ENCODE peak calls at places on chromosomes 13 and 19, in six cellular contexts. A is H1, R is GM12878, W is K562, G is GM12892, U is HepG2. J is an unnamed sample.

GRCh38 chr13:102610296-102610895 is 13.6 kb downstream of the TPP2 start:
- DNase-seq in U (no peak), G (no peak), W (no peak), R (no peak), A (no peak), J (no peak)

GRCh38 chr19:39623946-39624345 is 21.6 kb downstream of the LGALS13 start:
- DNase-seq in W (no peak), U (no peak), R (no peak), G (no peak), A (peak), J (no peak)

GRCh38 chr19:6531956-6532243 is 1.1 kb downstream of the TNFSF9 start:
- DNase-seq in U (no peak), G (no peak), A (no peak), R (no peak), W (no peak), J (no peak)

GRCh38 chr13:98285852-98286594 is 109.0 kb upstream of the RNF113B start:
- DNase-seq in U (no peak), R (no peak), W (no peak), G (no peak), A (no peak), J (no peak)

GRCh38 chr19:3557461-3558248 is at the start of gene MFSD12:
- DNase-seq in R (peak), G (peak), U (peak), W (peak), A (peak), J (peak)

GRCh38 chr19:1956868-1957492 is 16.0 kb downstream of the CSNK1G2 start:
- DNase-seq in G (no peak), A (peak), U (no peak), W (no peak), R (no peak), J (no peak)

GRCh38 chr19:6717036-6717435 is 3.4 kb downstream of the C3 start:
- DNase-seq in G (no peak), W (peak), U (no peak), A (no peak), R (no peak), J (no peak)

GRCh38 chr13:30487075-30487470 is 21.3 kb upstream of the HMGB1 start:
- DNase-seq in U (no peak), G (no peak), R (no peak), W (no peak), A (no peak), J (no peak)

GRCh38 chr13:27621366-27622101 is at the start of gene POLR1D:
- DNase-seq in W (peak), G (peak), R (peak), A (peak), U (peak), J (peak)

GRCh38 chr13:50167224-50167947 is 152.1 kb downstream of the KCNRG start:
- DNase-seq in R (no peak), W (no peak), A (no peak), G (no peak), U (no peak), J (no peak)

GRCh38 chr19:41226053-41226873 is 7.2 kb downstream of the AXL start:
- DNase-seq in A (peak), U (peak), W (peak), G (no peak), R (no peak), J (no peak)

GRCh38 chr19:4679416-4679815 is 9.3 kb upstream of the MYDGF start:
- DNase-seq in G (no peak), A (no peak), W (peak), U (no peak), R (no peak), J (no peak)

GRCh38 chr19:4686700-4687099 is 16.6 kb upstream of the MYDGF start:
- DNase-seq in W (no peak), R (no peak), U (no peak), A (no peak), G (no peak), J (no peak)

GRCh38 chr19:4684312-4685095 is 14.4 kb upstream of the MYDGF start:
- DNase-seq in W (no peak), U (no peak), G (no peak), R (no peak), A (no peak), J (no peak)

GRCh38 chr19:4678881-4679379 is 8.8 kb upstream of the MYDGF start:
- DNase-seq in U (no peak), W (peak), A (peak), R (no peak), G (no peak), J (no peak)

DNA sequence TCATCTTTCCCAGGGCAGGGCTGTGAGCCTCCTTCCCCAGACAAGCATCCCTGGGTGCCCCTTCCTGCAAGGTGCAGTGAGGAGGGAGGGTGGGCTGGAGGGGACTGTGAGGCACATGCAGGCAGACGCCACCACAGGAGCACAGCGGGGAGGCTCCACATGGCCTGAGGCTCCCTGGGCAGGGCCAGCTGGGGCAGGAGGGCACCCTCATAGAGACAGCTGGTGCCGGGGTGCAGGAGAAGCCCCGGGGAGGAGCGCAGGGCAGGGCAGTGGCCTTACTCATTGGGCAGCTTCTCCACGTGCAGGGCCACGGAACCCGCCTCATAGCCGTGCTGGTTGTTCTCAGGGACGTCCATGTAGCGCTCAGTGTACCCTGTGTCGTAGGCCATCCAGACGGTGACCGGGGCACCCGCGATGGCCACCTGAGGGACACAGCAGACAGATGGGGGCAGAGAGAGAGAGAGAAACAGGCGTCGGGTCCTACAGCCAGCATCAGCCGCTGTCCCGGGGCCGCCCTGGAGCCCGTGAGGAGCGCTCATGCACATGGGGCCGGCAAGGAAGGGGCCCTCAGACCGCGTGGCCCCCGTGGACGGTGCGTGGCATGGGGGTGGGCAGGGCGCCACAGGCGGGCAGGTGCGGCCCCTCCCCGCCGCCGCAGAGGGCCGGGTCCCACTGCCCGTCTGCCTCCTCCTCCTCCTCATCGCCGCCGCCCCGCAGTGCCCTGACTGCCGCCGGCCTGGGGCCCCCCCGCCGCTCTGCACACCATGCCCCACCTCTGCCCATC is 12.5 kb upstream of the MYDGF start:
- DNase-seq in W (no peak), U (no peak), A (no peak), G (no peak), R (no peak), J (no peak)
- TF ChIP-seq TAF1 in W (no peak), U (no peak), A (no peak), G (no peak), R (no peak), J (no peak)

GRCh38 chr19:51541458-51542357 is 10.2 kb upstream of the SIGLEC6 start:
- DNase-seq in G (no peak), A (no peak), U (no peak), W (peak), R (no peak), J (no peak)
- TF ChIP-seq POLR2AphosphoS5 in G (no peak), A (no peak), U (no peak), W (no peak), R (no peak), J (no peak)

DNA sequence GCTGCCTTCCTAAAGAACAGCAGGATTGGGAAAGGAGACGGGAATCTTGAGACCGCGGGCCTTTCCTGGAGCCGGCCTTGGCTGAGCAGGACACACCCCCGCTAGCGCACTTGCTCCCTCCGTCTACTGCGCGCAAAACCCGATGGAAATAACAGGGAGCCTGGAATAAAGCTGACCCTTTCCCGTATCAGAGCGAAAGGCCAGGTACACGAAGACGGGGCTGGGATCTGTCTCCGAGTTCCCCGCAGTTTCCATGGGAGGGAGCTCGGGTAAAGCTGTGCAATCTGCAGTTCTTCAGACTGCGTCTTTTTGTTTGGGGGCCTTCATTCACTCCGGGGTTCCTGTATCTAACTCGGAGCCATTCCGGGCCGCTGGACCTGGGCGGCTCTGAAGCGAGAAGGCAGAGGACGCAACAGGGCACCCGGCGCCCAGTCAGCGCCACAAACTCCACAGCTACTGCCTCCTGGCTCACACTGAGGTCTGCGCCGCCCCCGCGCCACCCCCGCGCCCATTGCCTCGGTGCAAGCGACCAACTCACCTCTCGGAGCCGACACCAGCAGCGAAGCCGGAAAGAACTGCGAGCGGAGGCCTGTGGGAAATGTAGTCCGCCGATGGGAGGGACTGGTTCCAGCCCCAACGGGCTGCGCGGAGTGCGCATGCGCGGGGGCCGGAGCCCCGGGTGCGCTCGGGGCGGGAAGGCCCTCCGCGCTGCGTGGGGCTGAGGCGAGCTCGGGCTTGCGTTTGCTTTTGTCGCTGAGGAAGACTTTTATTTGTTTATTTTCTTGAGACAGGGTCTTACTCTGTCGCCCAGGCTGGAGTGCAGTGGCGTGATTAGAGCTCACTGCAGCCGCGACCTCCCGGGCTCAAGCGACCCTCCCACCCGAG is at the start of gene ZFP14:
- DNase-seq in W (peak), R (peak), A (peak), G (peak), U (peak), J (peak)
- TF ChIP-seq POLR2A in W (peak), R (peak), A (peak), G (no peak), U (peak), J (peak)

GRCh38 chr19:35545855-35546381 is 492 bp downstream of the TMEM147 start:
- DNase-seq in W (peak), A (no peak), G (peak), U (no peak), R (peak), J (peak)

GRCh38 chr19:35544110-35544802 is 1.2 kb upstream of the TMEM147 start:
- DNase-seq in U (no peak), W (no peak), A (no peak), R (no peak), G (no peak), J (no peak)

GRCh38 chr19:35542209-35542608 is 3.2 kb upstream of the TMEM147 start:
- DNase-seq in U (no peak), R (no peak), G (no peak), A (no peak), W (no peak), J (no peak)

GRCh38 chr19:35545001-35545854 is at the start of gene TMEM147:
- DNase-seq in U (peak), G (peak), R (no peak), W (peak), A (peak), J (peak)

DNA sequence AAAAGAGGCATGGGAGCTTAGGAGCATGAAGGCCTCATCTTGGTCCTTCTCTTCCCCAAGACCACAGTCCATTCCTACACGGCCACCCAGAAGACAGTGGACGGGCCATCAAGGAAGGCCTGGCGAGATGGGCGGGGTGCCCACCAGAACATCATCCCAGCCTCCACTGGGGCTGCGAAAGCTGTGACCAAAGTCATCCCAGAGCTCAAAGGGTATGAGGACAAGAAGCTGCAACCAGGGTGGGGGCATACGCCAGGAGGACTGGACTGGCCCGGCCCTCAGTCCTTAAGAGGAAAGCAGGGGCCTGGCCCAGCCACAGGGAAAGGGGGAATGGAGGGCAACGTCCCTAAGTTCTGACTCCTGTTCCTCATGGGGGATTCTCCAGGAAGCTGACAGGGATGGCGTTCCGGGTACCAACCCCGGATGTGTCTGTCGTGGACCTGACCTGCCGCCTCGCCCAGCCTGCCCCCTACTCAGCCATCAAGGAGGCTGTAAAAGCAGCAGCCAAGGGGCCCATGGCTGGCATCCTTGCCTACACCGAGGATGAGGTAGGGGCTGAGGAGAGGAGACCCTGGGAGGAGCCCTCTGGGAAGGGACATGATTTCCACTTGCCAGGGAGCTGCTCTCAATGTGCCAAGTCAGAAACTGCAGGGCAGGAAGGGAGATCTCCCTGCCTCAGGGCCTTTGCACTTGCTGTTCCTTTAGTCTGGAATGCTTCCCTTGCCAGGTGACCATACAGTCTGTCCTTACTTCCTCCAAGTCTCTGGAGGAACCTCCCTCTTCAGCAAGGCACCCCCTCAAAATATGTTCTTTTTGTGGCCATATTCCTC is 1.9 kb upstream of the TMEM147 start:
- DNase-seq in W (no peak), A (no peak), U (no peak), R (no peak), G (no peak), J (no peak)
- TF ChIP-seq TAF1 in W (no peak), A (no peak), U (no peak), R (no peak), G (no peak), J (no peak)

GRCh38 chr19:19542507-19542906 is 4.4 kb downstream of the CILP2 start:
- DNase-seq in G (no peak), U (no peak), W (no peak), A (no peak), R (no peak), J (no peak)

GRCh38 chr19:19541572-19541971 is 3.5 kb downstream of the CILP2 start:
- DNase-seq in G (no peak), U (no peak), A (no peak), R (no peak), W (no peak), J (no peak)

GRCh38 chr19:19543640-19544039 is 5.6 kb downstream of the CILP2 start:
- DNase-seq in R (no peak), W (no peak), A (no peak), U (no peak), G (no peak), J (no peak)

GRCh38 chr19:19544257-19545127 is 6.4 kb downstream of the CILP2 start:
- DNase-seq in G (no peak), W (no peak), U (no peak), A (no peak), R (no peak), J (no peak)

DNA sequence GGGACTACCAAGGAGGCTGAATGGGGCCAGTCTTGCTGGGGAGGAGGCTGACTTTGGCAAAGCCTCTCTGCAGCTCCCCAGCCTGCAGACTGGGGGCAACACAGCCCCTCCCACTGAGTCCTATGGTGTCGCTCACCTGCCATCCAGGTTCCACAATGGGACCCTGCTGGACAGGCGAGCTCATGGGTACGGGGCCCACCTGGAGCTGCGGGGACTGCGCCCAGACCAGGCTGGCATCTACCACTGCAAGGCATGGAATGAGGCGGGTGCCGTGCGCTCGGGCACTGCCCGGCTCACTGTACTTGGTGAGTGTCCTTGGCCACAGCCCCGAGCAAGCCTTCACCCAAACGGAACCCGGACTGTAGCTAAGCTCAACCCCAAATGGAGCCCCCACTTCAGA is 5.0 kb downstream of the CILP2 start:
- DNase-seq in A (no peak), W (no peak), G (no peak), R (no peak), U (no peak), J (no peak)
- TF ChIP-seq POLR2AphosphoS5 in A (no peak), W (no peak), G (no peak), R (no peak), U (no peak), J (no peak)

GRCh38 chr19:13731147-13731964 is 33.0 kb upstream of the MRI1 start:
- DNase-seq in W (peak), G (peak), A (peak), U (peak), R (peak), J (peak)
- TF ChIP-seq POLR2A in W (peak), G (peak), A (peak), U (peak), R (peak), J (no peak)

GRCh38 chr19:29745253-29745652 is 30.2 kb upstream of the C19orf12 start:
- DNase-seq in W (peak), R (no peak), A (peak), G (no peak), U (peak), J (no peak)
- TF ChIP-seq TAF1 in W (no peak), R (no peak), A (no peak), G (no peak), U (no peak), J (no peak)